ENCODE peak calls at places on chromosomes 11 and 22, in nine cellular contexts. One of them, this sample, is unnamed.

GRCh38 chr11:93143186-93143585 is 54.6 kb downstream of the SLC36A4 start:
- DNase-seq in ovary: no peak
- DNase-seq in body of pancreas: no peak
- DNase-seq in left ventricle myocardium inferior: no peak
- DNase-seq in IMR-90: peak; percentile 76
- DNase-seq in A549: no peak
- DNase-seq in K562: no peak
- DNase-seq in PC-3: no peak
- DNase-seq in thyroid gland: no peak
- DNase-seq in this sample: no peak

GRCh38 chr22:30435674-30436126 is 10.1 kb downstream of the MTFP1 start:
- DNase-seq in ovary: no peak
- DNase-seq in body of pancreas: peak; percentile 39
- DNase-seq in left ventricle myocardium inferior: no peak
- DNase-seq in IMR-90: no peak
- DNase-seq in A549: no peak
- DNase-seq in K562: no peak
- DNase-seq in PC-3: no peak
- DNase-seq in thyroid gland: peak; percentile 18
- DNase-seq in this sample: no peak

GRCh38 chr22:27578937-27579617 is 222.5 kb downstream of the MN1 start:
- DNase-seq in ovary: no peak
- DNase-seq in body of pancreas: no peak
- DNase-seq in left ventricle myocardium inferior: no peak
- DNase-seq in IMR-90: no peak
- DNase-seq in A549: no peak
- DNase-seq in K562: no peak
- DNase-seq in PC-3: no peak
- DNase-seq in thyroid gland: no peak
- DNase-seq in this sample: no peak

GRCh38 chr22:31378123-31378522 is 21.3 kb upstream of the DRG1 start:
- DNase-seq in ovary: peak; percentile 24
- DNase-seq in body of pancreas: no peak
- DNase-seq in left ventricle myocardium inferior: no peak
- DNase-seq in IMR-90: peak; percentile 31
- DNase-seq in A549: no peak
- DNase-seq in K562: no peak
- DNase-seq in PC-3: no peak
- DNase-seq in thyroid gland: no peak
- DNase-seq in this sample: no peak

GRCh38 chr11:120751550-120751949 is 240.0 kb downstream of the GRIK4 start:
- DNase-seq in ovary: no peak
- DNase-seq in body of pancreas: no peak
- DNase-seq in left ventricle myocardium inferior: no peak
- DNase-seq in IMR-90: no peak
- DNase-seq in A549: no peak
- DNase-seq in K562: no peak
- DNase-seq in PC-3: no peak
- DNase-seq in thyroid gland: no peak
- DNase-seq in this sample: no peak

GRCh38 chr11:127182586-127183203 is 182.1 kb upstream of the KIRREL3 start:
- DNase-seq in ovary: no peak
- DNase-seq in body of pancreas: no peak
- DNase-seq in left ventricle myocardium inferior: no peak
- DNase-seq in IMR-90: no peak
- DNase-seq in A549: no peak
- DNase-seq in K562: no peak
- DNase-seq in PC-3: no peak
- DNase-seq in thyroid gland: no peak
- DNase-seq in this sample: no peak

GRCh38 chr22:20464096-20464614 is 26.5 kb upstream of the SCARF2 start:
- DNase-seq in ovary: no peak
- DNase-seq in body of pancreas: no peak
- DNase-seq in left ventricle myocardium inferior: no peak
- DNase-seq in IMR-90: no peak
- DNase-seq in A549: no peak
- DNase-seq in K562: no peak
- DNase-seq in PC-3: no peak
- DNase-seq in thyroid gland: no peak
- DNase-seq in this sample: no peak

GRCh38 chr11:86152006-86152862 is 83.3 kb upstream of the PICALM start:
- DNase-seq in ovary: no peak
- DNase-seq in body of pancreas: peak; percentile 18
- DNase-seq in left ventricle myocardium inferior: no peak
- DNase-seq in IMR-90: peak; percentile 53
- DNase-seq in A549: no peak
- DNase-seq in K562: no peak
- DNase-seq in PC-3: peak; percentile 22
- DNase-seq in thyroid gland: peak; percentile 24
- DNase-seq in this sample: no peak

GRCh38 chr11:134945993-134946392 is 534.0 kb upstream of the B3GAT1 start:
- DNase-seq in ovary: no peak
- DNase-seq in body of pancreas: no peak
- DNase-seq in left ventricle myocardium inferior: no peak
- DNase-seq in IMR-90: no peak
- DNase-seq in A549: no peak
- DNase-seq in K562: no peak
- DNase-seq in PC-3: peak; percentile 15
- DNase-seq in thyroid gland: no peak
- DNase-seq in this sample: peak; percentile 57

GRCh38 chr11:72228229-72228843 is 3.8 kb downstream of the INPPL1 start:
- DNase-seq in ovary: no peak
- DNase-seq in body of pancreas: no peak
- DNase-seq in left ventricle myocardium inferior: no peak
- DNase-seq in IMR-90: no peak
- DNase-seq in A549: no peak
- DNase-seq in K562: no peak
- DNase-seq in PC-3: no peak
- DNase-seq in thyroid gland: no peak
- DNase-seq in this sample: no peak

DNA sequence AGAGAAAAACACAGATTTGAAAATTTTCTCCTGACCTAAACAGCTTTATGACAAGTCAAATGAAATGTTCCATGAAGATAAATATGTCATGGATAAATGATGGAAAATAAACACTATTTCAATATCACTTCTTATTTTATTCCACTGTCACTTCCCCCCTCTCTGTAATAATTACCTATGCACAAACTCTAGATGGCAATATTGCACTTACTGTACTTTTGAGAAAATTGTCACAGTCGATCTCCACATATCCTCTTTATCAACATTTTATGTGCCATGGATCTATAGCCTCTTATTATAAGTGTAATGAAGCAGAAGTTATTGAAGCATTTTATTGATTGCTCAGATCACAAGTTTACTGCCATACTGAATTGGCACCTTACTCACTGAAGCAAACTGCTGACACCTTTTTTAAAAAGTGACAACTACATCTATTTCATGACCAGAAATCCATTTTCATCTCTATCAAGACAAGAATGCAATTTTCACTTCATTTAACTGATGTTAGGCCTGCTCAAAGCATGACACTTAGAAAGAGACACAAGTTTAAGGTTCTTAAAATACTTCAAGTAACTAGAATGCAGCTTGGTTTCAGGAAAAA is 133.4 kb downstream of the DCDC1 start:
- DNase-seq in ovary: no peak
- DNase-seq in body of pancreas: no peak
- DNase-seq in left ventricle myocardium inferior: no peak
- DNase-seq in IMR-90: no peak
- DNase-seq in A549: peak; percentile 9
- DNase-seq in K562: no peak
- DNase-seq in PC-3: peak; percentile 42
- DNase-seq in thyroid gland: no peak
- DNase-seq in this sample: peak; percentile 20
- TF ChIP-seq CTCF in ovary: no peak
- TF ChIP-seq CTCF in body of pancreas: peak; percentile 14
- TF ChIP-seq CTCF in left ventricle myocardium inferior: peak; percentile 51
- TF ChIP-seq CTCF in IMR-90: peak; percentile 34
- TF ChIP-seq CTCF in A549: peak; percentile 59
- TF ChIP-seq CTCF in K562: peak; percentile 48
- TF ChIP-seq CTCF in PC-3: peak; percentile 68
- TF ChIP-seq CTCF in thyroid gland: no peak
- TF ChIP-seq CTCF in this sample: peak; percentile 49

DNA sequence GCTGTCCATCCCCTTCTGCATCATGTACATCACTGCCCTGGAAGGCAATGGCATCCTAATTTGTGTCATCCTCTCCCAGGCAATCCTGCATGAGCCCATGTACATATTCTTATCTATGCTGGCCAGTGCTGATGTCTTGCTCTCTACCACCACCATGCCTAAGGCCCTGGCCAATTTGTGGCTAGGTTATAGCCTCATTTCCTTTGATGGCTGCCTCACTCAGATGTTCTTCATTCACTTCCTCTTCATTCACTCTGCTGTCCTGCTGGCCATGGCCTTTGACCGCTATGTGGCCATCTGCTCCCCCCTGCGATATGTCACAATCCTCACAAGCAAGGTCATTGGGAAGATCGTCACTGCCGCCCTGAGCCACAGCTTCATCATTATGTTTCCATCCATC is 337 bp downstream of the OR52B6 start:
- DNase-seq in ovary: no peak
- DNase-seq in body of pancreas: no peak
- DNase-seq in left ventricle myocardium inferior: no peak
- DNase-seq in IMR-90: no peak
- DNase-seq in A549: no peak
- DNase-seq in K562: peak; percentile 20
- DNase-seq in PC-3: no peak
- DNase-seq in thyroid gland: no peak
- DNase-seq in this sample: no peak
- H3K27ac ChIP-seq in ovary: no peak overlapping the region
- H3K27ac ChIP-seq in body of pancreas: no peak overlapping the region
- H3K27ac ChIP-seq in left ventricle myocardium inferior: no peak overlapping the region
- H3K27ac ChIP-seq in IMR-90: no peak overlapping the region
- H3K27ac ChIP-seq in A549: no peak overlapping the region
- H3K27ac ChIP-seq in K562: no peak overlapping the region
- H3K27ac ChIP-seq in PC-3: no peak overlapping the region
- H3K27ac ChIP-seq in thyroid gland: no peak overlapping the region
- H3K27ac ChIP-seq in this sample: no peak overlapping the region

GRCh38 chr11:6268811-6269210 is 9.2 kb downstream of the CCKBR start:
- DNase-seq in ovary: no peak
- DNase-seq in body of pancreas: no peak
- DNase-seq in left ventricle myocardium inferior: no peak
- DNase-seq in IMR-90: peak; percentile 22
- DNase-seq in A549: no peak
- DNase-seq in K562: no peak
- DNase-seq in PC-3: no peak
- DNase-seq in thyroid gland: no peak
- DNase-seq in this sample: no peak
- TF ChIP-seq CTCF in ovary: no peak
- TF ChIP-seq CTCF in body of pancreas: no peak
- TF ChIP-seq CTCF in left ventricle myocardium inferior: no peak
- TF ChIP-seq CTCF in IMR-90: no peak
- TF ChIP-seq CTCF in A549: no peak
- TF ChIP-seq CTCF in K562: no peak
- TF ChIP-seq CTCF in PC-3: no peak
- TF ChIP-seq CTCF in thyroid gland: no peak
- TF ChIP-seq CTCF in this sample: no peak

GRCh38 chr22:46240073-46240472 is 10.0 kb downstream of the CDPF1 start:
- DNase-seq in ovary: no peak
- DNase-seq in body of pancreas: no peak
- DNase-seq in left ventricle myocardium inferior: no peak
- DNase-seq in IMR-90: no peak
- DNase-seq in A549: no peak
- DNase-seq in K562: no peak
- DNase-seq in PC-3: no peak
- DNase-seq in thyroid gland: no peak
- DNase-seq in this sample: no peak
- H3K27ac ChIP-seq in ovary: no peak overlapping the region
- H3K27ac ChIP-seq in body of pancreas: no peak overlapping the region
- H3K27ac ChIP-seq in left ventricle myocardium inferior: peak overlapping the region; percentile 76
- H3K27ac ChIP-seq in IMR-90: no peak overlapping the region
- H3K27ac ChIP-seq in A549: no peak overlapping the region
- H3K27ac ChIP-seq in K562: no peak overlapping the region
- H3K27ac ChIP-seq in PC-3: no peak overlapping the region
- H3K27ac ChIP-seq in thyroid gland: no peak overlapping the region
- H3K27ac ChIP-seq in this sample: no peak overlapping the region

DNA sequence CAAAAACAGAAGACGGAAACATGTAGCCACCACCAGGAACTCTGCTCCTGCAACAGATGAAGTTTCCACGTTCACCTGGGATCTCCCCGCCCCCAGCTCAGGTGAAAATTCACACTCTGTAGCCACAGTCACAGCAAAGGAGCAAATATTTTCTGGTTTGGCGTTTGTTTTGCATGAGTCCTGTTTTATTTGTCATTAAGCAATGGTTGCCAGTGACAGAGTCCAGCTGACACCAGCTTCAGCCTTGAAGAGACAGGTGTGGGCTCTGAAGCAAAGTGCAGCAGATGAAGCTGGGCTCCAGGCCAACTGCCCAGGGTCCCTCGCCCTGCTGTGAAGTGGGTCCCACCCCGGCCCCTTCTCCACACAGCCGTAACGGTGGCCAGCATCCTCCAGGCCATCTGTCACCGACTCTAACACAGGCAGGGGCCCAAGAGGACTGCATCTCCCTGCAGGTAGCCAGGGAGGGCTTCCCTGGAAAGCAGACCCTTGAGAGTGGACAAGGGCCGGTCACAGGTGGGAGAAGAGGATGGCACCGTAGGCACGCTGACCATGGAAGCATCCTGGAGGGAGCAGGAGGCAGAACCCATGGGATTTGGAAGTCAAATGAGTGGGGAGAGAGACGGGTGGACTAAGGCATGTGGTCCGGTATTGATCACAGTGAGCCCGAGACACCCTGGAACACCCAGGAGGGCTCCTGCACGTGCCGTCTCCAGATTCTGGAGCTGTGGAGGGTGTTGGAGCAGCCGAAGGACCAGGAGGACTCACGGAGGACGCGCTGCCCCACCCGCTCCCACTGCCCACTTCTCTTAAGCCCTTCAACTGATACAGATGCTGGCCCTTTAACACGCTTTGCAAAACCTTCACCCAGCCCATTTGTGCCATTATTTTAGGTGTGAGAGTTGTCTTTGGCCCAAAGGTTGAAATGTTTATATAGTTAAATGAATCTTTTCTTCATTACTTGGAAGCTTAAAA is 294.6 kb downstream of the BRD1 start:
- DNase-seq in ovary: no peak
- DNase-seq in body of pancreas: peak; percentile 4
- DNase-seq in left ventricle myocardium inferior: no peak
- DNase-seq in IMR-90: no peak
- DNase-seq in A549: no peak
- DNase-seq in K562: no peak
- DNase-seq in PC-3: no peak
- DNase-seq in thyroid gland: no peak
- DNase-seq in this sample: no peak
- TF ChIP-seq CTCF in ovary: no peak
- TF ChIP-seq CTCF in body of pancreas: no peak
- TF ChIP-seq CTCF in left ventricle myocardium inferior: no peak
- TF ChIP-seq CTCF in IMR-90: no peak
- TF ChIP-seq CTCF in A549: no peak
- TF ChIP-seq CTCF in K562: no peak
- TF ChIP-seq CTCF in PC-3: no peak
- TF ChIP-seq CTCF in thyroid gland: no peak
- TF ChIP-seq CTCF in this sample: no peak

DNA sequence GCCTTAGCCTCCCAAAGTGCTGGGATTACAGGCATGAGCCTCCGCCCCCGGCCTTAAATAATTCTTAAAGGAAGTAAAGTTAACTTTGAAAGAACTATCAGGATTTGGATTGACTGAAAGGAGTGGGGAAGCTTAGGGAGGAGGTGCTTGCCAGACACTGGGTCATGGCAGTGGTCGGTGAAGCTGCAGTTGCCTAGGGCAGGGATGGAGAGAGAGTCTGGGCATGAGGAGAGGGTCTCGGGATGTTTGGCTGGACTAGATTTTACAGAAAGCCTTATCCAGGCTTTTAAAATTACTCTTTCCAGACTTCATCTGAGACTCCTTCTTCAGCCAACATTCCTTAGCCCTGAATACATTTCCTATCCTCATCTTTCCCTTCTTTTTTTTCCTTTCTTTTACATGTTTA is 520 bp upstream of the NNMT start:
- DNase-seq in ovary: no peak
- DNase-seq in body of pancreas: no peak
- DNase-seq in left ventricle myocardium inferior: no peak
- DNase-seq in IMR-90: no peak
- DNase-seq in A549: no peak
- DNase-seq in K562: no peak
- DNase-seq in PC-3: no peak
- DNase-seq in thyroid gland: no peak
- DNase-seq in this sample: no peak
- H3K27ac ChIP-seq in ovary: peak overlapping the region; percentile 63
- H3K27ac ChIP-seq in body of pancreas: peak overlapping the region; percentile 55
- H3K27ac ChIP-seq in left ventricle myocardium inferior: peak overlapping the region; percentile 89
- H3K27ac ChIP-seq in IMR-90: peak overlapping the region; percentile 98
- H3K27ac ChIP-seq in A549: peak overlapping the region; percentile 100
- H3K27ac ChIP-seq in K562: peak overlapping the region; percentile 86
- H3K27ac ChIP-seq in PC-3: peak overlapping the region; percentile 94
- H3K27ac ChIP-seq in thyroid gland: peak overlapping the region; percentile 81
- H3K27ac ChIP-seq in this sample: peak overlapping the region; percentile 100

This sample was measured in RWPE1.